ENCODE peak calls at places on chromosomes 12 and 14, in seven cellular contexts. S is pancreas, E is lung, N is A549, G is Panc1, D is left ventricle myocardium inferior, W is breast epithelium. F is an unnamed sample. For H3K9me3, the result is how much of the 10 kb centered on the place peaks cover.

GRCh38 chr14:66272221-66272620 is 213.9 kb upstream of the CCDC196 start:
- DNase-seq in N (no peak), D (no peak), S (no peak), G (no peak), W (no peak), E (no peak), F (no peak)

GRCh38 chr12:107179883-107180282 is 86.5 kb upstream of the CRY1 start:
- DNase-seq in W (no peak), D (no peak), E (no peak), S (no peak), G (no peak), N (no peak), F (no peak)

GRCh38 chr12:38905480-38906351 is at the start of gene CPNE8:
- DNase-seq in E (peak), S (peak), D (peak), W (peak), N (peak), G (peak), F (peak)

GRCh38 chr12:64066052-64066451 is 156.0 kb downstream of the KICS2 start:
- DNase-seq in S (no peak), D (no peak), N (no peak), E (no peak), G (no peak), W (no peak), F (no peak)

GRCh38 chr14:62696261-62696968 is 348.8 kb downstream of the KCNH5 start:
- DNase-seq in D (no peak), G (no peak), E (no peak), N (no peak), S (no peak), W (no peak), F (no peak)

GRCh38 chr14:90611936-90612335 is 204.3 kb downstream of the TTC7B start:
- DNase-seq in G (no peak), D (no peak), S (no peak), W (no peak), N (no peak), E (no peak), F (no peak)

GRCh38 chr14:102911541-102911951 is 10.9 kb upstream of the AMN start:
- DNase-seq in W (no peak), D (no peak), N (no peak), G (no peak), E (no peak), S (no peak), F (no peak)

GRCh38 chr12:83767723-83768122 is 1081.0 kb downstream of the TMTC2 start:
- DNase-seq in N (no peak), D (no peak), G (no peak), W (no peak), S (no peak), E (no peak), F (no peak)

GRCh38 chr12:112839386-112839972 is 47.9 kb downstream of the RPH3A start:
- DNase-seq in G (peak), W (no peak), D (no peak), E (no peak), N (peak), S (no peak), F (no peak)

GRCh38 chr14:22088614-22089359 is 415.2 kb upstream of the OR4E1 start:
- DNase-seq in G (no peak), E (no peak), N (no peak), W (no peak), S (no peak), D (no peak), F (no peak)

GRCh38 chr12:24379038-24379437 is 429.6 kb upstream of the SOX5 start:
- DNase-seq in S (no peak), N (no peak), G (no peak), W (no peak), E (no peak), D (no peak), F (no peak)

GRCh38 chr12:89472508-89472907 is 52.1 kb downstream of the GALNT4 start:
- DNase-seq in S (no peak), E (no peak), G (no peak), D (no peak), N (no peak), W (no peak), F (no peak)

GRCh38 chr12:64796205-64796845 is 28.1 kb upstream of the TBC1D30 start:
- DNase-seq in E (peak), W (no peak), D (no peak), G (peak), S (peak), N (peak), F (no peak)

GRCh38 chr14:21234112-21234511 is 35.1 kb downstream of the HNRNPC start:
- DNase-seq in S (no peak), D (no peak), G (no peak), E (no peak), W (no peak), N (no peak), F (no peak)

GRCh38 chr12:21695896-21696295 is 38.3 kb upstream of the LDHB start:
- DNase-seq in W (no peak), G (no peak), D (no peak), E (no peak), N (no peak), S (no peak), F (no peak)

GRCh38 chr12:132406498-132407461 is 77.4 kb upstream of the GALNT9 start:
- DNase-seq in N (no peak), G (no peak), D (no peak), W (no peak), E (no peak), S (peak), F (no peak)

GRCh38 chr12:100375023-100375737 is 18.3 kb downstream of the SLC17A8 start:
- DNase-seq in G (no peak), W (no peak), S (peak), N (no peak), E (peak), D (peak), F (no peak)

GRCh38 chr12:26833692-26834168 is 736 bp upstream of the ITPR2 start:
- DNase-seq in G (no peak), D (no peak), W (peak), N (no peak), S (peak), E (peak), F (no peak)

GRCh38 chr12:125142601-125143000 is 77.4 kb downstream of the AACS start:
- DNase-seq in E (no peak), S (no peak), G (no peak), N (no peak), W (no peak), D (no peak), F (no peak)

GRCh38 chr14:37328673-37329072 is 130.9 kb downstream of the MIPOL1 start:
- DNase-seq in D (no peak), W (no peak), S (no peak), G (no peak), N (no peak), E (no peak), F (no peak)

GRCh38 chr14:88834883-88835431 is 10.5 kb downstream of the TTC8 start:
- DNase-seq in E (no peak), D (no peak), S (no peak), G (no peak), W (no peak), N (no peak), F (no peak)

GRCh38 chr14:77302926-77303325 is 17.8 kb downstream of the POMT2 start:
- DNase-seq in W (no peak), S (no peak), N (peak), E (no peak), D (no peak), G (no peak), F (no peak)

GRCh38 chr14:95156153-95156764 is 1.1 kb downstream of the DICER1 start:
- DNase-seq in G (no peak), E (no peak), D (no peak), S (no peak), N (no peak), W (no peak), F (no peak)

GRCh38 chr12:77796775-77797174 is 33.9 kb upstream of the NAV3 start:
- DNase-seq in G (no peak), D (no peak), N (no peak), W (no peak), S (no peak), E (no peak), F (no peak)

GRCh38 chr14:69153848-69154208 is 909 bp upstream of the DCAF5 start:
- DNase-seq in E (peak), S (peak), D (peak), W (no peak), G (no peak), N (no peak), F (no peak)

GRCh38 chr12:18246057-18246456 is 15.3 kb upstream of the PIK3C2G start:
- DNase-seq in N (no peak), D (no peak), E (no peak), W (no peak), S (no peak), G (no peak), F (no peak)

GRCh38 chr12:121005346-121005815 is 10.9 kb downstream of the C12orf43 start:
- DNase-seq in G (peak), S (no peak), E (no peak), D (no peak), N (no peak), W (no peak), F (peak)

GRCh38 chr14:61322011-61322798 is 826 bp downstream of the PRKCH start:
- DNase-seq in E (peak), N (peak), D (peak), S (peak), W (peak), G (no peak), F (peak)

GRCh38 chr14:32104803-32105202 is 27.7 kb downstream of the ARHGAP5 start:
- DNase-seq in S (no peak), W (no peak), N (no peak), D (no peak), G (no peak), E (no peak), F (no peak)

GRCh38 chr14:20760950-20761349 is 7.3 kb upstream of the EDDM3B start:
- DNase-seq in N (no peak), W (no peak), G (no peak), D (no peak), E (no peak), S (no peak), F (no peak)

GRCh38 chr12:49872781-49873181 is 29.9 kb upstream of the BCDIN3D start:
- DNase-seq in S (no peak), G (no peak), D (no peak), N (no peak), W (no peak), E (no peak), F (no peak)

GRCh38 chr14:34181308-34181707 is 230.4 kb upstream of the EGLN3 start:
- DNase-seq in E (no peak), S (no peak), D (no peak), W (no peak), G (no peak), N (no peak), F (no peak)

GRCh38 chr14:92944976-92945375 is 22.0 kb downstream of the CHGA start:
- DNase-seq in N (no peak), D (no peak), E (no peak), G (no peak), S (peak), W (no peak), F (no peak)

GRCh38 chr12:113582521-113583218 is 111.0 kb upstream of the LHX5 start:
- DNase-seq in E (no peak), N (no peak), S (no peak), W (no peak), D (no peak), G (no peak), F (no peak)

GRCh38 chr12:72057330-72057911 is 118.8 kb downstream of the TPH2 start:
- DNase-seq in W (no peak), N (no peak), D (no peak), E (no peak), S (no peak), G (no peak), F (no peak)

GRCh38 chr14:30972882-30973582 is 52.4 kb upstream of the AP4S1 start:
- DNase-seq in S (no peak), G (no peak), E (no peak), W (no peak), N (no peak), D (no peak), F (no peak)
- H3K9me3 ChIP-seq in S (under half), G (under half), E (under half), W (under half), N (under half), D (under half), F (under half)

GRCh38 chr14:28944605-28945004 is 178.0 kb downstream of the FOXG1 start:
- DNase-seq in N (no peak), G (no peak), D (no peak), E (no peak), S (no peak), W (no peak), F (no peak)
- H3K9me3 ChIP-seq in N (under half), G (under half), D (under half), E (under half), S (under half), W (under half), F (under half)

DNA sequence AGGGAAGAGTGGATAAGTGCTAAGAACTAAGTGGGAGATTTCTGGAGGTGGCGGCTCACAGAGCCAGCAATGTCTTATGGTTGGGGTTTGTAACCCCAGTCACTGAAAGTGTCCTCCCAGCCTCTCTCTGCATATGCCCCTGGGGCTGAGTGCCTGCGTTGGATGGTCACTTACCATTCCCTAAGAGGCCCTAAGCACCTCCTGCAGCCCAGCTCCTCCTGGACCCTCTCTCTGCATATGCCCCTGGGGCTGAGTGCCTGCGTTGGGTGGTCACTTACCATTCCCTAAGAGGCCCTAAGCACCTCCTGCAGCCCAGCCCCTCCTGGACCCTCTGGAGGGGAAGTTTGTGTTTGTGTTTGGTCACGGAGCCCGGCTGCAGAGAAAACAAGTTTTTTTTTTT is 425.8 kb downstream of the TMEM121 start:
- DNase-seq in G (no peak), E (peak), W (no peak), S (no peak), N (no peak), D (no peak), F (no peak)
- H3K9me3 ChIP-seq in G (under half), E (under half), W (under half), S (under half), N (under half), D (under half), F (under half)

GRCh38 chr14:84927096-84927910 is 602.6 kb upstream of the FLRT2 start:
- DNase-seq in N (no peak), E (no peak), D (no peak), S (no peak), G (no peak), W (no peak), F (no peak)

GRCh38 chr14:84926656-84927055 is 603.3 kb upstream of the FLRT2 start:
- DNase-seq in N (no peak), S (no peak), E (no peak), D (no peak), W (no peak), G (no peak), F (no peak)

GRCh38 chr14:84929834-84930233 is 600.1 kb upstream of the FLRT2 start:
- DNase-seq in W (no peak), D (no peak), S (no peak), E (no peak), N (no peak), G (no peak), F (no peak)
- H3K9me3 ChIP-seq in W (under half), D (under half), S (under half), E (under half), N (under half), G (under half), F (under half)